ENCODE peak calls at places on chromosomes 7 and 10, in ten cellular contexts. S is HepG2, F is SK-N-SH, N is transverse colon, O is stomach, H is suprapubic skin, V is A549, C is ovary, P is H1, L is sigmoid colon. M is an unnamed sample.

GRCh38 chr10:124093076-124093773 is at the start of gene CHST15:
- DNase-seq in S (peak), F (peak), N (peak), O (peak), H (no peak), V (peak), C (peak), P (peak), L (peak), M (no peak)

GRCh38 chr10:12772797-12773587 is 228.5 kb downstream of the CCDC3 start:
- DNase-seq in S (no peak), F (no peak), N (no peak), O (no peak), H (no peak), V (peak), C (no peak), P (no peak), L (no peak), M (no peak)

GRCh38 chr10:68871105-68871711 is 29.9 kb upstream of the DDX50 start:
- DNase-seq in S (peak), F (no peak), N (no peak), O (no peak), H (no peak), V (peak), C (no peak), P (no peak), L (no peak), M (no peak)

GRCh38 chr7:98646465-98646864 is 29.4 kb downstream of the NPTX2 start:
- DNase-seq in S (no peak), F (no peak), N (no peak), O (no peak), H (no peak), V (no peak), C (no peak), P (no peak), L (no peak), M (no peak)

GRCh38 chr10:117442944-117443676 is 67.9 kb upstream of the PDZD8 start:
- DNase-seq in S (peak), F (peak), N (peak), O (peak), H (peak), V (peak), C (peak), P (peak), L (peak), M (peak)

GRCh38 chr10:43043342-43043772 is 33.5 kb upstream of the RET start:
- DNase-seq in S (no peak), F (peak), N (no peak), O (no peak), H (no peak), V (no peak), C (no peak), P (no peak), L (peak), M (no peak)

GRCh38 chr10:33333260-33334169 is 952 bp downstream of the NRP1 start:
- DNase-seq in S (no peak), F (no peak), N (peak), O (no peak), H (no peak), V (peak), C (no peak), P (no peak), L (no peak), M (no peak)

GRCh38 chr7:68088894-68089293 is 1092.3 kb downstream of the TYW1 start:
- DNase-seq in S (no peak), F (no peak), N (no peak), O (no peak), H (no peak), V (peak), C (no peak), P (no peak), L (no peak), M (no peak)

GRCh38 chr10:88150338-88150737 is 286.9 kb downstream of the PTEN start:
- DNase-seq in S (no peak), F (no peak), N (no peak), O (no peak), H (no peak), V (peak), C (no peak), P (no peak), L (no peak), M (no peak)

GRCh38 chr7:157423886-157424565 is 87.2 kb downstream of the DNAJB6 start:
- DNase-seq in S (no peak), F (no peak), N (no peak), O (no peak), H (no peak), V (no peak), C (no peak), P (no peak), L (no peak), M (no peak)

GRCh38 chr10:102781089-102781920 is 37.6 kb downstream of the WBP1L start:
- DNase-seq in S (no peak), F (no peak), N (no peak), O (peak), H (no peak), V (no peak), C (peak), P (no peak), L (no peak), M (no peak)

GRCh38 chr10:98560585-98560984 is 113.8 kb upstream of the HPS1 start:
- DNase-seq in S (no peak), F (no peak), N (no peak), O (no peak), H (no peak), V (no peak), C (no peak), P (no peak), L (no peak), M (no peak)

GRCh38 chr10:131177431-131178327 is 133.8 kb downstream of the TCERG1L start:
- DNase-seq in S (no peak), F (peak), N (no peak), O (peak), H (no peak), V (no peak), C (peak), P (no peak), L (peak), M (peak)

GRCh38 chr7:6271091-6271658 is 1.2 kb downstream of the CYTH3 start:
- DNase-seq in S (no peak), F (peak), N (peak), O (peak), H (peak), V (peak), C (peak), P (no peak), L (peak), M (peak)

GRCh38 chr10:125149278-125150047 is 10.9 kb downstream of the CTBP2 start:
- DNase-seq in S (no peak), F (no peak), N (peak), O (peak), H (peak), V (peak), C (peak), P (no peak), L (peak), M (peak)

GRCh38 chr7:77580762-77581350 is 43.8 kb downstream of the PTPN12 start:
- DNase-seq in S (no peak), F (no peak), N (no peak), O (no peak), H (no peak), V (no peak), C (no peak), P (no peak), L (no peak), M (no peak)

GRCh38 chr10:63430091-63430998 is 35.4 kb downstream of the JMJD1C start:
- DNase-seq in S (no peak), F (peak), N (no peak), O (no peak), H (no peak), V (peak), C (no peak), P (no peak), L (no peak), M (no peak)

GRCh38 chr7:1533569-1534329 is 3.2 kb downstream of the MAFK start:
- DNase-seq in S (no peak), F (peak), N (peak), O (peak), H (peak), V (peak), C (peak), P (no peak), L (peak), M (no peak)

GRCh38 chr10:64859911-64860310 is 1338.7 kb downstream of the REEP3 start:
- DNase-seq in S (no peak), F (no peak), N (no peak), O (no peak), H (no peak), V (no peak), C (no peak), P (no peak), L (no peak), M (no peak)

GRCh38 chr10:97754726-97755125 is 17.1 kb downstream of the SFRP5 start:
- DNase-seq in S (no peak), F (no peak), N (no peak), O (no peak), H (no peak), V (no peak), C (no peak), P (no peak), L (no peak), M (no peak)

GRCh38 chr10:14276200-14276599 is 54.5 kb downstream of the FRMD4A start:
- DNase-seq in S (no peak), F (no peak), N (no peak), O (no peak), H (no peak), V (no peak), C (no peak), P (no peak), L (no peak), M (no peak)

GRCh38 chr7:137109966-137110930 is 233.3 kb downstream of the PTN start:
- DNase-seq in S (no peak), F (peak), N (no peak), O (no peak), H (no peak), V (no peak), C (no peak), P (no peak), L (no peak), M (no peak)

GRCh38 chr7:27066148-27066547 is 29.7 kb downstream of the HOXA1 start:
- DNase-seq in S (no peak), F (no peak), N (no peak), O (no peak), H (no peak), V (no peak), C (no peak), P (no peak), L (no peak), M (no peak)

GRCh38 chr10:102555781-102556328 is 52.1 kb downstream of the SUFU start:
- DNase-seq in S (no peak), F (no peak), N (no peak), O (no peak), H (no peak), V (no peak), C (no peak), P (no peak), L (peak), M (no peak)

GRCh38 chr7:13989138-13989943 is at the start of gene ETV1:
- DNase-seq in S (peak), F (peak), N (peak), O (peak), H (peak), V (peak), C (peak), P (peak), L (peak), M (peak)

GRCh38 chr7:78176186-78176585 is 377.6 kb downstream of the PHTF2 start:
- DNase-seq in S (no peak), F (no peak), N (no peak), O (no peak), H (no peak), V (no peak), C (peak), P (no peak), L (no peak), M (no peak)

GRCh38 chr10:96833220-96834001 is 1.3 kb downstream of the LCOR start:
- DNase-seq in S (peak), F (peak), N (peak), O (peak), H (peak), V (peak), C (no peak), P (no peak), L (peak), M (no peak)

GRCh38 chr7:35894721-35895120 is 93.9 kb downstream of the SEPTIN7 start:
- DNase-seq in S (no peak), F (no peak), N (no peak), O (no peak), H (no peak), V (no peak), C (no peak), P (no peak), L (no peak), M (no peak)

GRCh38 chr7:127717502-127718125 is 65.6 kb downstream of the SND1 start:
- DNase-seq in S (no peak), F (no peak), N (no peak), O (no peak), H (no peak), V (no peak), C (no peak), P (no peak), L (no peak), M (no peak)

GRCh38 chr7:142776206-142776844 is 5.6 kb downstream of the PRSS2 start:
- DNase-seq in S (no peak), F (no peak), N (no peak), O (no peak), H (no peak), V (no peak), C (no peak), P (no peak), L (no peak), M (no peak)
- TF ChIP-seq EP300 in S (no peak), F (no peak), N (no peak), O (no peak), H (no peak), V (no peak), C (no peak), P (no peak), L (no peak), M (no peak)

DNA sequence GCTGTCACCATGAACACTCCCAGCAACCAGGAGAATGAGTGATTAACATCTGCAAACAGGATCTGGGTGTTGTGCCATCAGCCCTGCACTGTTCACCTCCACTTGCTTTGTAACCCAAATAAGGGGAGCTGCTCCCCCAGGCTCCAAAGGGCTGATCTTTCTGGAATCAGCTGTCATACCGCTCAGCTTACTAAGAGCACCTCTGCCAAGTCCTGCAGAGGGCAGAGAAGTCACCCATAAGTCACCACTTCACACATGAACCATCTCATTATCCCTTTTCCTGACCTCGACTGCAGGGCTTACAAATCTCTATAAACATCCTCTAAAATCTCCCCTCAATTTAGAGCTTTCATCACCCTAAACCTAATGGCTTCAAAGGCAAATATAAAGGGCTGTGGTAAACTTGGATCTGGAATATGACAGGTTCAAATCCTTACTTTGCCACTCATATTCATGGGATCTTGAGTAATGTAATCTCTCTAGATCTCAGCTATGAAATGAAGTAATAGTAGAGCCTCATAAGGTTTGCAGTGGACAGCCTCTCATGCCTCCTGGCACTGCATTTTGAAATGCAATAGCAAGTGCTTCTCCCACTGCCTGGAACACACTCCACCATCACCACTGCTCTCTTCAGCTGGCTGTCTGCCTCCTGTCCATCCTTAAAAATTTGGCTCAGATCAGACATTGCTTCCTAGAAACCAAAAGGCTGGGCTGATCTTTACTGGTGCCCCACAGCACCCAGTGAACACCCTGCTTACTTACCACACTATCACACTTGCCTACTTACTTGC is 38.8 kb downstream of the ERLIN1 start:
- DNase-seq in S (no peak), F (no peak), N (no peak), O (no peak), H (no peak), V (no peak), C (no peak), P (no peak), L (no peak), M (no peak)
- TF ChIP-seq EP300 in S (no peak), F (no peak), N (no peak), O (no peak), H (no peak), V (no peak), C (no peak), P (no peak), L (no peak), M (no peak)

GRCh38 chr7:21086688-21087087 is 300.0 kb upstream of the SP8 start:
- DNase-seq in S (no peak), F (no peak), N (no peak), O (peak), H (no peak), V (no peak), C (no peak), P (no peak), L (no peak), M (no peak)
- TF ChIP-seq EP300 in S (no peak), F (no peak), N (no peak), O (no peak), H (no peak), V (no peak), C (no peak), P (no peak), L (no peak), M (no peak)

GRCh38 chr7:44132039-44132438 is 8.7 kb upstream of the POLD2 start:
- DNase-seq in S (no peak), F (no peak), N (no peak), O (no peak), H (no peak), V (no peak), C (no peak), P (no peak), L (no peak), M (no peak)

GRCh38 chr7:44138698-44139097 is 2.4 kb downstream of the MYL7 start:
- DNase-seq in S (no peak), F (no peak), N (no peak), O (no peak), H (no peak), V (no peak), C (no peak), P (no peak), L (no peak), M (no peak)

GRCh38 chr7:44133295-44133694 is 7.8 kb downstream of the MYL7 start:
- DNase-seq in S (no peak), F (no peak), N (no peak), O (no peak), H (no peak), V (no peak), C (no peak), P (no peak), L (no peak), M (no peak)

GRCh38 chr7:44136731-44137130 is 4.4 kb downstream of the MYL7 start:
- DNase-seq in S (no peak), F (no peak), N (no peak), O (no peak), H (no peak), V (no peak), C (no peak), P (no peak), L (no peak), M (no peak)

DNA sequence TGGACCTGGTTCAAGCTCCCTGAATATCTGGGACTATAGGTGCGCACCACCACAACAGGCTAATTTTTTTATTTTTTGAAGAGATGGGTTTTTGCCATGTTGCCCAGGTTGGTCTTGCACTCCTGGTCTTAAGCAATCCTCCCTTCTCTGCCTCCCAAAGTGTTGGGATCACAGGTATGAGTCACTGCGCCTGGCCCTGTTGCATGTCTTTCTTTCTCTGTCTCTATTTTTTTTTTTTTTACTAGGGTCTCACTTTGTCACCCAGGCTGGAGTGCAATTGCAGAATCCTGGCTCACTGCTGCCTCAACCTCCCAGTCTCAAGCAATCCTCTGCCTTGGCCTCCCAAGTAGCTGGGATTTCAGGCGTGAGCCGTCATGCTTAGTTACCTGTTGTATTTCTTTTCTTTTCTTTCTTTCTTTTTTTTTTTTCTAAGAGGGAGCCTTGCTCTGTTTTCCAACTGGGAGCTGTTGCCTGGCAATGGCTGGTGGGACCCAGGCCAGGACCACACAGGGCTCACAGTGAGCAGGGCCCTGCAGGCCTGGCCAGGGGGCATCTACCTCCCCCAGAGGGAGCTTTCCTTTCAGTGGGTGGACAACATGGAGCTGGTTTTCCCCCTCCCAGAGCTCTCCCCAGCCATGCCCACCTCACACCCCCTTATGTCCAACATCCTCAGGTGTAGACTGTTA is 6.0 kb downstream of the MYL7 start:
- DNase-seq in S (no peak), F (no peak), N (no peak), O (no peak), H (no peak), V (no peak), C (no peak), P (no peak), L (no peak), M (no peak)
- TF ChIP-seq EP300 in S (no peak), F (no peak), N (no peak), O (no peak), H (no peak), V (no peak), C (no peak), P (no peak), L (no peak), M (no peak)

GRCh38 chr7:84092207-84092606 is 102.4 kb downstream of the SEMA3A start:
- DNase-seq in S (no peak), F (no peak), N (no peak), O (no peak), H (no peak), V (peak), C (no peak), P (no peak), L (no peak), M (no peak)
- TF ChIP-seq EP300 in S (no peak), F (no peak), N (no peak), O (no peak), H (no peak), V (no peak), C (no peak), P (no peak), L (no peak), M (no peak)

M was measured in tibial nerve.